ENCODE peak calls at places on chromosomes 3 and 15, in nine cellular contexts. One of them, this sample, is unnamed. For H3K4me1, the result is how much of the 10 kb centered on the place peaks cover.

GRCh38 chr15:90002428-90002844 is 1.3 kb downstream of the ZNF710 start:
- DNase-seq in body of pancreas: peak
- DNase-seq in right atrium auricular region: no peak
- DNase-seq in lower lobe of right lung: peak
- DNase-seq in adrenal gland: no peak
- DNase-seq in A549: peak
- DNase-seq in pancreas: no peak
- DNase-seq in heart right ventricle: peak
- DNase-seq in PC-3: peak
- DNase-seq in this sample: no peak

GRCh38 chr15:80169768-80170357 is 17.1 kb downstream of the FAH start:
- DNase-seq in body of pancreas: no peak
- DNase-seq in right atrium auricular region: no peak
- DNase-seq in lower lobe of right lung: no peak
- DNase-seq in adrenal gland: no peak
- DNase-seq in A549: no peak
- DNase-seq in pancreas: no peak
- DNase-seq in heart right ventricle: no peak
- DNase-seq in PC-3: no peak
- DNase-seq in this sample: no peak

GRCh38 chr15:89671687-89672086 is 7.5 kb downstream of the PLIN1 start:
- DNase-seq in body of pancreas: no peak
- DNase-seq in right atrium auricular region: peak
- DNase-seq in lower lobe of right lung: no peak
- DNase-seq in adrenal gland: no peak
- DNase-seq in A549: no peak
- DNase-seq in pancreas: no peak
- DNase-seq in heart right ventricle: no peak
- DNase-seq in PC-3: no peak
- DNase-seq in this sample: no peak

GRCh38 chr3:28476194-28476593 is 127.6 kb upstream of the AZI2 start:
- DNase-seq in body of pancreas: no peak
- DNase-seq in right atrium auricular region: no peak
- DNase-seq in lower lobe of right lung: no peak
- DNase-seq in adrenal gland: no peak
- DNase-seq in A549: peak
- DNase-seq in pancreas: no peak
- DNase-seq in heart right ventricle: no peak
- DNase-seq in PC-3: peak
- DNase-seq in this sample: no peak

GRCh38 chr15:92884813-92885461 is 15.2 kb upstream of the CHD2 start:
- DNase-seq in body of pancreas: no peak
- DNase-seq in right atrium auricular region: no peak
- DNase-seq in lower lobe of right lung: no peak
- DNase-seq in adrenal gland: no peak
- DNase-seq in A549: peak
- DNase-seq in pancreas: no peak
- DNase-seq in heart right ventricle: no peak
- DNase-seq in PC-3: peak
- DNase-seq in this sample: no peak

GRCh38 chr15:64001148-64001547 is 45.1 kb downstream of the DAPK2 start:
- DNase-seq in body of pancreas: no peak
- DNase-seq in right atrium auricular region: no peak
- DNase-seq in lower lobe of right lung: no peak
- DNase-seq in adrenal gland: no peak
- DNase-seq in A549: no peak
- DNase-seq in pancreas: no peak
- DNase-seq in heart right ventricle: no peak
- DNase-seq in PC-3: no peak
- DNase-seq in this sample: no peak

GRCh38 chr3:150372320-150373118 is 35.6 kb upstream of the TSC22D2 start:
- DNase-seq in body of pancreas: no peak
- DNase-seq in right atrium auricular region: no peak
- DNase-seq in lower lobe of right lung: no peak
- DNase-seq in adrenal gland: no peak
- DNase-seq in A549: peak
- DNase-seq in pancreas: no peak
- DNase-seq in heart right ventricle: no peak
- DNase-seq in PC-3: peak
- DNase-seq in this sample: no peak

GRCh38 chr15:66864086-66864830 is 162.2 kb downstream of the SMAD6 start:
- DNase-seq in body of pancreas: no peak
- DNase-seq in right atrium auricular region: peak
- DNase-seq in lower lobe of right lung: no peak
- DNase-seq in adrenal gland: peak
- DNase-seq in A549: no peak
- DNase-seq in pancreas: no peak
- DNase-seq in heart right ventricle: no peak
- DNase-seq in PC-3: no peak
- DNase-seq in this sample: peak

GRCh38 chr3:197367081-197367780 is 68.8 kb upstream of the DLG1 start:
- DNase-seq in body of pancreas: no peak
- DNase-seq in right atrium auricular region: peak
- DNase-seq in lower lobe of right lung: peak
- DNase-seq in adrenal gland: peak
- DNase-seq in A549: peak
- DNase-seq in pancreas: no peak
- DNase-seq in heart right ventricle: no peak
- DNase-seq in PC-3: peak
- DNase-seq in this sample: no peak

GRCh38 chr15:43903864-43904290 is 77.1 kb downstream of the WDR76 start:
- DNase-seq in body of pancreas: peak
- DNase-seq in right atrium auricular region: no peak
- DNase-seq in lower lobe of right lung: no peak
- DNase-seq in adrenal gland: peak
- DNase-seq in A549: peak
- DNase-seq in pancreas: no peak
- DNase-seq in heart right ventricle: peak
- DNase-seq in PC-3: peak
- DNase-seq in this sample: peak

GRCh38 chr15:27617013-27617412 is 482.1 kb downstream of the OCA2 start:
- DNase-seq in body of pancreas: no peak
- DNase-seq in right atrium auricular region: no peak
- DNase-seq in lower lobe of right lung: no peak
- DNase-seq in adrenal gland: no peak
- DNase-seq in A549: no peak
- DNase-seq in pancreas: no peak
- DNase-seq in heart right ventricle: no peak
- DNase-seq in PC-3: no peak
- DNase-seq in this sample: no peak

GRCh38 chr3:184651945-184652344 is 59.9 kb downstream of the MAGEF1 start:
- DNase-seq in body of pancreas: no peak
- DNase-seq in right atrium auricular region: no peak
- DNase-seq in lower lobe of right lung: no peak
- DNase-seq in adrenal gland: no peak
- DNase-seq in A549: no peak
- DNase-seq in pancreas: no peak
- DNase-seq in heart right ventricle: no peak
- DNase-seq in PC-3: peak
- DNase-seq in this sample: no peak

GRCh38 chr3:133854971-133855370 is 40.7 kb downstream of the RAB6B start:
- DNase-seq in body of pancreas: no peak
- DNase-seq in right atrium auricular region: no peak
- DNase-seq in lower lobe of right lung: no peak
- DNase-seq in adrenal gland: no peak
- DNase-seq in A549: no peak
- DNase-seq in pancreas: no peak
- DNase-seq in heart right ventricle: no peak
- DNase-seq in PC-3: no peak
- DNase-seq in this sample: no peak

GRCh38 chr3:63968612-63969350 is 54.5 kb downstream of the PSMD6 start:
- DNase-seq in body of pancreas: no peak
- DNase-seq in right atrium auricular region: no peak
- DNase-seq in lower lobe of right lung: no peak
- DNase-seq in adrenal gland: no peak
- DNase-seq in A549: no peak
- DNase-seq in pancreas: no peak
- DNase-seq in heart right ventricle: no peak
- DNase-seq in PC-3: no peak
- DNase-seq in this sample: no peak
- H3K4me1 ChIP-seq in body of pancreas: half or more
- H3K4me1 ChIP-seq in right atrium auricular region: under half
- H3K4me1 ChIP-seq in lower lobe of right lung: half or more
- H3K4me1 ChIP-seq in adrenal gland: under half
- H3K4me1 ChIP-seq in A549: under half
- H3K4me1 ChIP-seq in pancreas: half or more
- H3K4me1 ChIP-seq in heart right ventricle: half or more
- H3K4me1 ChIP-seq in PC-3: under half
- H3K4me1 ChIP-seq in this sample: under half

DNA sequence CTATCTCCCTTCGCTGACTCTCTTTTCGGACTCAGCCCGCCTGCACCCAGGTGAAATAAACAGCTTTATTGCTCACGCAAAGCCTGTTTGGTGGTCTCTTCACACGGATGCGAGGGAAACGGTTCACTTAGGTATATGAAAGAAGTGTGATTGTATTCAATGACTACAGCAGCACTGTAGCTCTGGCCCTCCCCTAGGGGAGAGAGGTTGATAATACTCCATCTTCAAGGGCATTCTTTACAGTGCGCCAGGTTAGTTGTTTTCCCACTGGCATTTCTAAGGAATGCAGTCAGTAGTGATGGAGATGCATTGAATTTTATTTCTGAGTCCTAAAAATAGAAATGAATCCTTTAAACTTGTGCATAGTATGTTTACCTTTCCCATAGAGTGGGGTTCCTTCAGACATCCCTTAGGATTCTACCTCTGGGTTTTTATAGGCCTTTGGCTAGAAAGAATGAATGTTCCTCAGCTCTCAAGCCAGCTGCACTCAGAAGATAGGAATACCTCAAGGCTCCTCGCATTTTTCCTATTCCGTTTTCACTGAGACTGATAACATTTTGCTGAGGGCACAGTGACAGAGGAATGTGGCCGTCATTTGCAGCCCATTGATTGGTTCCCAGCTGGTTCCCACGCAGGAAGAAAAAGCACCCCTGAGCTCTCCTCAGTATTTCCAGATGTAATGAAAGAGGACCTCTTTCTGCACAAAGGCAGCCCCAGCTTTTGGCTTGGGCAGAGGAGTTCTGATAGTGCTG is 131.8 kb upstream of the C2CD4B start:
- DNase-seq in body of pancreas: no peak
- DNase-seq in right atrium auricular region: no peak
- DNase-seq in lower lobe of right lung: no peak
- DNase-seq in adrenal gland: no peak
- DNase-seq in A549: no peak
- DNase-seq in pancreas: no peak
- DNase-seq in heart right ventricle: no peak
- DNase-seq in PC-3: no peak
- DNase-seq in this sample: no peak
- TF ChIP-seq CTCF in body of pancreas: no peak
- TF ChIP-seq CTCF in right atrium auricular region: no peak
- TF ChIP-seq CTCF in lower lobe of right lung: no peak
- TF ChIP-seq CTCF in adrenal gland: no peak
- TF ChIP-seq CTCF in A549: no peak
- TF ChIP-seq CTCF in pancreas: no peak
- TF ChIP-seq CTCF in heart right ventricle: no peak
- TF ChIP-seq CTCF in PC-3: no peak
- TF ChIP-seq CTCF in this sample: no peak

DNA sequence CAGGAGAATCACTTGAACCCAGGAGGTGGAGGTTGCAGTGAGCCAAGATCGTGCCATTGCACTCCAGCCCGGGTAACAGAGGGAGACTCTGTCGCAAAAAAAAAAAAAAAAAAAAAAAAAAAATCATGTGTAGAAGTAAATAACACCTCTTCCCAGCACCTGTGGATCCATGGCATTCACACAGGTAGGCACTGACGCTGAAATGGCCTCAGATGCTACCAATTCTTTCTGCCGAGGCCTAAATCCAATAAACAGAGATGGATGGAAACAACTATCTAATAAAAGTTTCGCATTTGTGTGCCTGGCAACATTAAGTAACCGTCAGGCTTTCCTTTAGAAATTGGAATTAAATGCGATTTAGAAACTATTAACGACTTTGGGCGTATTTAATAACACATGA is 10.3 kb upstream of the LRRC2 start:
- DNase-seq in body of pancreas: no peak
- DNase-seq in right atrium auricular region: no peak
- DNase-seq in lower lobe of right lung: no peak
- DNase-seq in adrenal gland: no peak
- DNase-seq in A549: no peak
- DNase-seq in pancreas: no peak
- DNase-seq in heart right ventricle: no peak
- DNase-seq in PC-3: no peak
- DNase-seq in this sample: no peak
- H3K27ac ChIP-seq in body of pancreas: no peak
- H3K27ac ChIP-seq in right atrium auricular region: no peak
- H3K27ac ChIP-seq in lower lobe of right lung: no peak
- H3K27ac ChIP-seq in adrenal gland: no peak
- H3K27ac ChIP-seq in A549: no peak
- H3K27ac ChIP-seq in pancreas: no peak
- H3K27ac ChIP-seq in heart right ventricle: no peak
- H3K27ac ChIP-seq in PC-3: no peak
- H3K27ac ChIP-seq in this sample: no peak

GRCh38 chr3:123762805-123763204 is 121.3 kb downstream of the MYLK start:
- DNase-seq in body of pancreas: no peak
- DNase-seq in right atrium auricular region: no peak
- DNase-seq in lower lobe of right lung: no peak
- DNase-seq in adrenal gland: no peak
- DNase-seq in A549: no peak
- DNase-seq in pancreas: no peak
- DNase-seq in heart right ventricle: no peak
- DNase-seq in PC-3: no peak
- DNase-seq in this sample: no peak

GRCh38 chr3:123758081-123758564 is 126.0 kb downstream of the MYLK start:
- DNase-seq in body of pancreas: peak
- DNase-seq in right atrium auricular region: no peak
- DNase-seq in lower lobe of right lung: no peak
- DNase-seq in adrenal gland: no peak
- DNase-seq in A549: peak
- DNase-seq in pancreas: no peak
- DNase-seq in heart right ventricle: no peak
- DNase-seq in PC-3: peak
- DNase-seq in this sample: peak

GRCh38 chr3:123759311-123759710 is 124.8 kb downstream of the MYLK start:
- DNase-seq in body of pancreas: no peak
- DNase-seq in right atrium auricular region: no peak
- DNase-seq in lower lobe of right lung: no peak
- DNase-seq in adrenal gland: no peak
- DNase-seq in A549: no peak
- DNase-seq in pancreas: no peak
- DNase-seq in heart right ventricle: no peak
- DNase-seq in PC-3: no peak
- DNase-seq in this sample: peak

GRCh38 chr3:123757281-123757940 is 126.7 kb downstream of the MYLK start:
- DNase-seq in body of pancreas: peak
- DNase-seq in right atrium auricular region: no peak
- DNase-seq in lower lobe of right lung: peak
- DNase-seq in adrenal gland: peak
- DNase-seq in A549: no peak
- DNase-seq in pancreas: no peak
- DNase-seq in heart right ventricle: peak
- DNase-seq in PC-3: no peak
- DNase-seq in this sample: peak

DNA sequence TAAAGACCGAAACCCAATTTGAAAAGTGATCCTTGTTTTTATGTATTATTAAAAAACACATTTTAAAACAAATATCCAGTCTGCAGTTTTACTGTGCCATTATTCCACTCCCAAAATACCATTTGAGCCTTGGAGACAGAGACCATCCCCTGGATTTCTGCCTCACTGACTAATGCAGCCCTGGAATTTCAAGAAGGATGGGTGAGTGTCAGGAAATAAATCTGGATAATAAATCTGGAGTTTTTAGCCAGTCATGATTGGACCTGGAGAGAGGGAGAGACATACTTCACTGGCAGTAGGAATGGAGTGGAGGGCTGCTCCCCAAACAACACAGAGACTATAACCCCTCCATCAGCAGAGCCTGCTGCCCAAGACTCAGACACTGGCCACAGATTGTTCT is 123.3 kb downstream of the MYLK start:
- DNase-seq in body of pancreas: no peak
- DNase-seq in right atrium auricular region: no peak
- DNase-seq in lower lobe of right lung: no peak
- DNase-seq in adrenal gland: no peak
- DNase-seq in A549: no peak
- DNase-seq in pancreas: no peak
- DNase-seq in heart right ventricle: no peak
- DNase-seq in PC-3: no peak
- DNase-seq in this sample: peak
- H3K4me1 ChIP-seq in body of pancreas: under half
- H3K4me1 ChIP-seq in right atrium auricular region: under half
- H3K4me1 ChIP-seq in lower lobe of right lung: under half
- H3K4me1 ChIP-seq in adrenal gland: under half
- H3K4me1 ChIP-seq in A549: under half
- H3K4me1 ChIP-seq in pancreas: under half
- H3K4me1 ChIP-seq in heart right ventricle: under half
- H3K4me1 ChIP-seq in PC-3: under half
- H3K4me1 ChIP-seq in this sample: under half

This sample was measured in colonic mucosa.